ENCODE peak calls at places on chromosomes 3 and 15, in seven cellular contexts. P is BJ, E is RWPE2, T is AG09319, R is SK-N-SH, Y is cardiac muscle cell, C is PC-3. U is an unnamed sample.

GRCh38 chr3:124463234-124463633 is 267.0 kb upstream of the UMPS start:
- DNase-seq in E (no peak), C (peak), Y (no peak), R (no peak), P (no peak), T (no peak), U (no peak)

GRCh38 chr3:152968388-152969024 is 133.6 kb downstream of the P2RY1 start:
- DNase-seq in T (no peak), R (no peak), E (no peak), C (peak), P (no peak), Y (peak), U (no peak)

GRCh38 chr3:56987238-56987932 is 73.1 kb upstream of the SPATA12 start:
- DNase-seq in T (no peak), Y (peak), E (no peak), R (no peak), P (no peak), C (no peak), U (no peak)

GRCh38 chr15:90388462-90389182 is 580 bp downstream of the IQGAP1 start:
- DNase-seq in T (no peak), Y (peak), R (no peak), C (peak), E (peak), P (no peak), U (peak)

GRCh38 chr3:52436500-52437106 is 8.3 kb downstream of the SEMA3G start:
- DNase-seq in P (no peak), Y (peak), T (peak), R (peak), C (no peak), E (no peak), U (no peak)

GRCh38 chr15:23038741-23039150 is 623 bp downstream of the TUBGCP5 start:
- DNase-seq in R (no peak), C (peak), E (peak), P (no peak), T (no peak), Y (no peak), U (no peak)

GRCh38 chr3:144362126-144362525 is 390.5 kb downstream of the DIPK2A start:
- DNase-seq in C (peak), T (peak), E (no peak), Y (no peak), R (no peak), P (peak), U (no peak)

GRCh38 chr15:90666135-90666909 is 50.8 kb upstream of the BLM start:
- DNase-seq in P (no peak), Y (no peak), R (no peak), T (no peak), C (no peak), E (peak), U (no peak)

GRCh38 chr3:72245183-72245811 is 460.3 kb upstream of the PROK2 start:
- DNase-seq in R (peak), E (no peak), Y (peak), C (no peak), T (no peak), P (no peak), U (no peak)

GRCh38 chr3:118593277-118593670 is 441.4 kb downstream of the IGSF11 start:
- DNase-seq in P (no peak), R (no peak), T (no peak), E (no peak), Y (no peak), C (no peak), U (no peak)

GRCh38 chr3:98599647-98600411 is 6.4 kb upstream of the CPOX start:
- DNase-seq in E (no peak), P (no peak), Y (no peak), T (no peak), C (no peak), R (no peak), U (no peak)

GRCh38 chr15:38844683-38845195 is 280.1 kb upstream of the RASGRP1 start:
- DNase-seq in E (no peak), P (no peak), R (no peak), Y (no peak), T (no peak), C (no peak), U (no peak)

GRCh38 chr15:61809216-61809615 is 251.0 kb downstream of the VPS13C start:
- DNase-seq in Y (no peak), C (no peak), P (no peak), T (no peak), R (no peak), E (no peak), U (no peak)

GRCh38 chr15:43912208-43912607 is 85.4 kb downstream of the WDR76 start:
- DNase-seq in E (no peak), T (no peak), R (no peak), P (no peak), Y (no peak), C (no peak), U (no peak)

GRCh38 chr3:141039573-141039972 is 11.6 kb upstream of the SPSB4 start:
- DNase-seq in P (no peak), C (no peak), T (no peak), E (no peak), Y (no peak), R (no peak), U (no peak)

GRCh38 chr15:58309993-58310928 is 121.5 kb upstream of the LIPC start:
- DNase-seq in P (no peak), Y (no peak), C (no peak), T (no peak), R (no peak), E (no peak), U (no peak)
- TF ChIP-seq CTCF in P (no peak), Y (no peak), C (no peak), T (no peak), R (no peak), E (no peak), U (no peak)

DNA sequence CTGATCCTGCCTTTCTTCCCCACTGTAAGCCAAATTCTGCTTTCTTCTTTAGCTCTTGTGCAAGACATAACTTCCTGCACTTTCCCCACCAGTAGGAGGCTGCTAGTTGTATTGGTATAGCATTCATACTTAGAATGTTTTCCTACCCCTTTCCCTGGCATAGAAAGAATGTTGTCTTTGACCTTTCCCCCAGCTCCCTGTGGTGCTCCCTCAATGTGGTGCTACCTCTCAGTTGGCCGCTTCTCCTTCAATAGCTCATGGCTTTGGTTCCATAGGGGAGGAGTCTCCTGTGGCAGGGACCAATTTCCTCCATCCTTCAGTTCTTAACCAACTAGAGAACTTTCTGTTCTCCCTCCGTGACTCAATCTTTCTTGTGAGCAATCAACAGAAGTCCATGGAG is 67.5 kb upstream of the AKAP13 start:
- DNase-seq in P (no peak), Y (peak), E (no peak), R (no peak), T (no peak), C (no peak), U (no peak)
- TF ChIP-seq CTCF in P (peak), Y (peak), E (no peak), R (peak), T (peak), C (no peak), U (no peak)

GRCh38 chr15:81106560-81106959 is 27.5 kb upstream of the CFAP161 start:
- DNase-seq in E (no peak), C (peak), P (peak), R (peak), T (peak), Y (peak), U (peak)

GRCh38 chr15:81111018-81111417 is 23.1 kb upstream of the CFAP161 start:
- DNase-seq in P (no peak), C (no peak), Y (no peak), T (no peak), E (peak), R (no peak), U (no peak)

GRCh38 chr15:81105521-81105920 is 28.5 kb upstream of the CFAP161 start:
- DNase-seq in P (no peak), Y (no peak), E (no peak), C (no peak), R (no peak), T (no peak), U (no peak)

GRCh38 chr15:81107889-81108288 is 26.2 kb upstream of the CFAP161 start:
- DNase-seq in C (no peak), E (no peak), R (no peak), P (no peak), T (no peak), Y (no peak), U (no peak)

DNA sequence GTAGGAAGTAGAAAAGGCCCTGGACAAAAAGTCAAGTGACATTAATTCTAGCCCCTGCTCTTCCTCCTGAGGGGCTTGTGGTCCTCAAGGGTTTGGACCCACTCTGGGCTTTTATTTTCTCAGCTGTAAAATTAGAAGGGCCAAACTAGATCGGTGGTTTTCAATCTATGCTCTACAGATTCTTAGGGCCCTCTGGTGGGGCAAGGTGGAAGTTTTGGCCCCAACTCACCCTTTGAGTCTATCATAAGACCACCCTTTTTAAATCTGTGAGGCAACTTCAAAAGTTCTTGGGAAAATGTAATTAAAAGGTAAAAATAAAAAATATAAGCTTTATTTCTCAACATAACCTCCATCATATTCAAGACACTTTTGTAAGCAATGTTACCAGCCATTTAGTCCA is 25.6 kb upstream of the CFAP161 start:
- DNase-seq in Y (peak), C (peak), R (peak), T (no peak), E (no peak), P (no peak), U (no peak)
- TF ChIP-seq CTCF in Y (peak), C (peak), R (peak), T (peak), E (peak), P (peak), U (no peak)

DNA sequence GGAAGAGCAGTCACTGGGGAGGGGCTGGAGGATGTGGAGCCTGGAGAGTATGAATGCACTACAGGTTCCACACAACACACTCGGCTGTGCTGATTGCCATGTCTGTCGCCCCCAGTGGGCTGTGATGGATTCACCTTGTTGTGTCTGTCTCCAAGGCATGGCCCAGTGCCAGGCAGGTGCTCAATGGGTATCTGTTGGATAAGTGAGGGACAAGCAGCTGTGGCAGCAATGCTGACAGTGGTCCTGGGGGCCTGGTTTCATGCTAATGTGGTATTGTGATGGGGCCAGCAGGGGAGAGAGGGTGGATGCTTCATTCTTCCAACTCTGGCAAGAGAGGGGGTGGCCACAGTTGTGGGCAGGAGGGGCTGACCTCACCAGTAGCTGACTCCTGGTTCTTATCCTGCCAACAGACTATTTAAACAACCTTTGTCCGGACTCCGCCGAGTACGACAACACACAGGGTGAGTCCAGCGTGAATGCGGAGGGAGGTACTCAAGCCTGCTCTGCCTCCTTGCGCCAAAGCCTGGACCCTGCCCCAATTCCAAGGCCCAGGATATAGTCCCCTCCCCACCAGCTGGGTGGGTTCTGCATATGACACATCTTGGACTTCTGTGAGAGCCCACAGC is 47.3 kb upstream of the NR2C2 start:
- DNase-seq in E (no peak), R (no peak), Y (no peak), T (no peak), P (no peak), C (no peak), U (no peak)
- TF ChIP-seq CTCF in E (no peak), R (no peak), Y (no peak), T (no peak), P (no peak), C (no peak), U (no peak)

DNA sequence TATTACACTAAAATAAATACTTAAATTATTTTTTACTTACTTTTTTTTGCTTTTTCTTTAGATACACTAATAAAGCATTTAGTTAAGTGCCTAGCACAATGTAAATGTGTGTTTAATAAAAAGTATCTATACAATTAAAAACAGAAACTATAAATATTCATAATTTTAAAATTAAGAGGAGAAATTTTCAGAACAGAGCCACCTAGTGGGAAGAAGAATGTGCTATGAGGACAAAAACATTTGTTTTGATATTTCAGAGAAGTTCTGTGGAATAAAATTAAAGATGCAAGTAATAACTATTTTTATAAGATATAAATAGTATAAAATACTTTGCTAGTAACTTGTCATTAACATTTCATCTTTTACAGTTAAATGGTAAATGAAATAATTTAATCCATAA is 33.6 kb upstream of the PLSCR5 start:
- DNase-seq in P (no peak), C (peak), Y (no peak), E (no peak), R (no peak), T (no peak), U (no peak)
- TF ChIP-seq CTCF in P (peak), C (peak), Y (peak), E (peak), R (peak), T (peak), U (no peak)

GRCh38 chr3:186151077-186151971 is 42.4 kb upstream of the ETV5 start:
- DNase-seq in E (no peak), R (no peak), T (no peak), C (no peak), P (no peak), Y (no peak), U (no peak)
- TF ChIP-seq CTCF in E (no peak), R (no peak), T (no peak), C (no peak), P (no peak), Y (no peak), U (no peak)

DNA sequence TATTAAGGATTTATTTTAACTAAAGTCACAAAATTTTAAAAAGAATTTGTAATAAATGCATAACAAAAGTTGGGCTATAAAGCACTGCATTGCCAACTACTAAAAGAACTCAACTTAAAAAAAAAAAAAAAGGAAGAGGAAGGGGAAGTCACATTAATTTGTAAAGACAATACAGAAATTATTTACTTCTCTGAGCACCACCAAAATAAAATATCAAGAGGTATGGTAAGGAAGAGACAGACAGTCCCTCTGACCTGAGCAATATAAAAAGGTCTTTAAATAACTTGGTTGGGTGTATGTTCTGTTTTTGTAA is 83.5 kb downstream of the UACA start:
- DNase-seq in C (no peak), Y (no peak), E (no peak), R (no peak), P (no peak), T (no peak), U (no peak)
- TF ChIP-seq CTCF in C (no peak), Y (no peak), E (peak), R (no peak), P (no peak), T (no peak), U (no peak)

GRCh38 chr3:54905230-54905888 is 22.5 kb downstream of the LRTM1 start:
- DNase-seq in T (no peak), C (no peak), Y (peak), E (no peak), P (no peak), R (no peak), U (no peak)
- TF ChIP-seq CTCF in T (peak), C (no peak), Y (no peak), E (peak), P (no peak), R (peak), U (no peak)

GRCh38 chr3:158771982-158772381 is 29.9 kb upstream of the MFSD1 start:
- DNase-seq in E (no peak), T (no peak), Y (no peak), P (no peak), C (peak), R (no peak), U (no peak)
- TF ChIP-seq CTCF in E (no peak), T (no peak), Y (no peak), P (no peak), C (no peak), R (no peak), U (no peak)

DNA sequence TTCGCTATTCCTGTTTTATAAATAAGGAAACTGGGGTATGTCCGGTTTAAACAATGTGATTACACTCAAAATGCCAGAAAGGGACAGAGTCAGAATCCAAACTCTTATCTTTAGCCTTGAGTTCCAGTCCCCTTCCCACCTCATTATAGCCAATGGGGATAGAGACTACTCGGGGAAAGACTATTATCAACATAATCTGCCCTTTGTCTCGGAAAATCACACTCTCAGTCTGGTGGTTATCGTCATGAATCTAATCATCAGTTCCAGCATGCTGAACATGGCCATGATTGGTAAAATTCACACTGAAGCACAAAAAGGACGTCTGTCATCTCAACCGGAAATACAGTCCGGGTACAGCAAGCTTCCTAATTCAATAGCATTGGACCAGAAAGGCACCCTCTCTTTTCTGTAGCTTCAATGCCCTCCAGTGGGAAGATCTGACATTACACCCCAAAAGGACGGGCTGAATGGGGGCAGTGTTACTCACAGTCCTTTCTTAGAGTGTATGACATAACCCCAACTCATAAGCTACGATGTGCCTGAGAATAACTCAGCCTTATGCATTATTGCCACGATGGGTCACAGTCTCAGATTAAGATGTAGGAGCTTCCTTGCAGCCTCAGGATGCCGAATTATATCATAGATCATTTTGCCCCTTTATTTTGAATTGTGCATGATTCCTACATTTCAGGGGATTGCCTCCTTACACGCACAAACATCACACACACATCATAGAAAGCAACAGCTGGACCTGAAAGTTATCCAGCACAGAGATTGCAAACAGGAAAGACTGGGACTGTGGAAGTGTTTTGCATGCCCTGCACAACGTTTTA is 390.4 kb upstream of the LMCD1 start:
- DNase-seq in Y (peak), T (no peak), R (peak), E (no peak), P (no peak), C (peak), U (no peak)
- TF ChIP-seq CTCF in Y (peak), T (peak), R (peak), E (peak), P (peak), C (peak), U (no peak)

U was measured in activated B cell treated with CpG ODN at 0.5 μM for 24 hours.